ENCODE peak calls at places on chromosomes 7 and 10, in seven cellular contexts. W is astrocyte of the spinal cord, H is A549, J is IMR-90, D is heart left ventricle, Q is neural progenitor cell, X is HL-60. Z is an unnamed sample.

GRCh38 chr7:99098824-99099498 is 44.9 kb downstream of the SMURF1 start:
- DNase-seq in W (no peak), H (peak), J (no peak), D (no peak), Q (no peak), X (no peak), Z (peak)

GRCh38 chr7:156609010-156609877 is 31.3 kb upstream of the RNF32 start:
- DNase-seq in W (no peak), H (no peak), J (no peak), D (no peak), Q (no peak), X (no peak), Z (no peak)

GRCh38 chr10:117663750-117664149 is 121.2 kb downstream of the EMX2 start:
- DNase-seq in W (peak), H (peak), J (peak), D (no peak), Q (no peak), X (no peak), Z (peak)

GRCh38 chr10:49115015-49115795 is at the start of gene VSTM4:
- DNase-seq in W (peak), H (no peak), J (peak), D (peak), Q (peak), X (no peak), Z (peak)

GRCh38 chr7:55973747-55974250 is 9.4 kb downstream of the NIPSNAP2 start:
- DNase-seq in W (no peak), H (no peak), J (no peak), D (no peak), Q (no peak), X (no peak), Z (no peak)

GRCh38 chr10:9562001-9562505 is 1455.6 kb upstream of the CELF2 start:
- DNase-seq in W (no peak), H (no peak), J (no peak), D (no peak), Q (peak), X (no peak), Z (no peak)

GRCh38 chr7:801940-802364 is 30.3 kb upstream of the SUN1 start:
- DNase-seq in W (no peak), H (no peak), J (no peak), D (no peak), Q (no peak), X (no peak), Z (peak)

GRCh38 chr7:105776068-105776790 is 100.2 kb downstream of the ATXN7L1 start:
- DNase-seq in W (peak), H (peak), J (peak), D (no peak), Q (peak), X (no peak), Z (peak)

GRCh38 chr7:158809596-158809995 is 19.7 kb downstream of the ESYT2 start:
- DNase-seq in W (peak), H (no peak), J (peak), D (no peak), Q (no peak), X (no peak), Z (peak)

GRCh38 chr10:79123547-79123963 is 54.8 kb downstream of the ZMIZ1 start:
- DNase-seq in W (peak), H (no peak), J (no peak), D (no peak), Q (no peak), X (no peak), Z (peak)

GRCh38 chr10:94315975-94316464 is 46.7 kb downstream of the NOC3L start:
- DNase-seq in W (peak), H (no peak), J (peak), D (no peak), Q (peak), X (no peak), Z (peak)

GRCh38 chr7:7667187-7667586 is 26.6 kb downstream of the UMAD1 start:
- DNase-seq in W (no peak), H (no peak), J (no peak), D (no peak), Q (no peak), X (no peak), Z (no peak)

GRCh38 chr10:110529596-110530011 is 31.9 kb downstream of the DUSP5 start:
- DNase-seq in W (no peak), H (no peak), J (no peak), D (no peak), Q (no peak), X (no peak), Z (no peak)

GRCh38 chr7:159027091-159027802 is 117.4 kb downstream of the VIPR2 start:
- DNase-seq in W (no peak), H (peak), J (no peak), D (no peak), Q (peak), X (no peak), Z (peak)

GRCh38 chr7:41504581-41504980 is 198.3 kb downstream of the INHBA start:
- DNase-seq in W (no peak), H (no peak), J (peak), D (no peak), Q (no peak), X (no peak), Z (no peak)

GRCh38 chr7:99108615-99109014 is 35.3 kb downstream of the SMURF1 start:
- DNase-seq in W (no peak), H (no peak), J (peak), D (no peak), Q (no peak), X (no peak), Z (peak)

GRCh38 chr10:123136806-123137642 is 1.3 kb downstream of the HMX3 start:
- DNase-seq in W (no peak), H (peak), J (no peak), D (no peak), Q (peak), X (no peak), Z (no peak)

GRCh38 chr10:86849495-86849894 is 93.1 kb downstream of the BMPR1A start:
- DNase-seq in W (no peak), H (no peak), J (no peak), D (no peak), Q (no peak), X (no peak), Z (no peak)

DNA sequence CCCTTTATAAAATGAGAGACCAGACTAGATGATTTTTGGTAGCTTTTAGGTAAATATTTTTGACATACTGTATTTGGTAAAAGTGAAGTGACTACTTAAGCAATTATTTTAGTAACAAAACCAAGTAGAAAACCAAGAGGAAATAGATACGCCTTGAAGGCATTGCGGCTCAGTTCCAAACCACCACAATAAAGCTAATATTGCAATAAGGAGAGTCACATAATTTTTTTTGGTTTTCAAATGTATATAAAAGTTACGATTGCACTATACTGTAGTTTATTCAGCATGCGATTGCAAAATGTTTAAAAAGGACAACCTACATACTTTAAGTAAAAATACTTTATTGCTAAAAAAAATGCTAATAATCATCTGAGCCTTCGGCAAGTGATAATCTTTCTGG is 581.7 kb upstream of the POT1 start:
- DNase-seq in W (no peak), H (no peak), J (no peak), D (no peak), Q (no peak), X (no peak), Z (no peak)
- TF ChIP-seq CTCF in W (no peak), H (no peak), J (no peak), D (no peak), Q (no peak), X (no peak), Z (no peak)

DNA sequence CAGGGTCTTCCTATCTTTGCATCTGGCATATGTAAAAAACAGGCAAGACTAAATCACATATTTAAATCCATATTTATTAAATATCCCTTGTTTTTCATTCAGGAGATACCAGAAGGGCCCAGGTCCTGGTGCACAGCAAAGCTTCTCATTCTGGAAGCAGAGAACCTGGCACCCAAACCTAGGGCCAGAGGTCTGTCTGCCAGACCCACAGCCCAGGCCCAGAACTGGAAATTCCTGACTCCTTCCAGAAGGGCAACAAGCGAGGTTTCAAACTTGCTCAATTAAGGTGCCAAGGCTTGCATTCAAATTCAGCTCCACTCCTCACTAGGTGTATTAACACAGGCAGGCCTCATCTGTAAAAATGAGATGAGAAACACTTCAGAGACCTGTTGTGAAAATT is 4.2 kb upstream of the MYO1G start:
- DNase-seq in W (no peak), H (no peak), J (no peak), D (no peak), Q (no peak), X (no peak), Z (no peak)
- H3K4me3 ChIP-seq in W (no peak), H (no peak), J (no peak), D (no peak), Q (no peak), X (no peak), Z (no peak)

DNA sequence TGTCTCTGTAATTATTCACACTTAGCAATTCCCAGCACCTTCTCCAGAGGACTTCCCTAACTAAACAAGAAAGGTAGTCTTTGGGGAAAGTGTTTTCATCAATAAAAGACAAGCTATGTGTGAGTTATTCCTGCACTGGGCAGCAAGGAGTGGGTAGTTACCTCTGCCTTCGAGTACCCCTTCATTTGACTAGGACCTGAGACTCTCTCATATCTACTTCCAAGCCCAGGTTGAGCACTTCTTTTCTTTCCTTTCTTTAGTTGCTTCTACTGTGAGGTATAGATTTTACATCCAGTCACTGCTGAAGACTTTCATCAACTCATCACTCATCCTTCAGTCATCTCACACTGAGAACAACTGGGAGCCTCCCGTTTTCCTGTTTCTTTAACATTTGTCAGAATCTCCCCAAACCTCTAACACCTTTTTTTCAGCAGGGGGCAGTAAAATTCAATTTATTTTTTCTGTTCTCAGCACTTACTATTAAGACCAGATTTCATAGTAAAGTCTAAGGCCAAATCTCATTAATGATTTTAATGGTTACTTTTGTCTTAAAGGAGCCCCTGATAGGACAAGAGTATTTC is 80.1 kb upstream of the PRSS1 start:
- DNase-seq in W (peak), H (no peak), J (peak), D (no peak), Q (peak), X (no peak), Z (peak)
- TF ChIP-seq CTCF in W (peak), H (no peak), J (peak), D (no peak), Q (peak), X (no peak), Z (peak)

GRCh38 chr10:1044146-1044545 is 4.8 kb downstream of the IDI1 start:
- DNase-seq in W (no peak), H (no peak), J (no peak), D (no peak), Q (no peak), X (no peak), Z (no peak)
- H3K4me3 ChIP-seq in W (no peak), H (no peak), J (no peak), D (no peak), Q (no peak), X (no peak), Z (no peak)

Z was measured in choroid plexus epithelial cell.